ENCODE peak calls at places on chromosome 12, in five cellular contexts. T, W, N, I and F are unnamed samples.

GRCh38 chr12:65891987-65892481 is 67.8 kb downstream of the HMGA2 start:
- DNase-seq in T (peak), W (no peak), N (peak), I (peak), F (peak)

GRCh38 chr12:41919025-41919424 is 225.6 kb downstream of the GXYLT1 start:
- DNase-seq in T (no peak), W (no peak), N (no peak), I (no peak), F (no peak)

GRCh38 chr12:131381716-131382430 is 329.0 kb upstream of the SFSWAP start:
- DNase-seq in T (peak), W (no peak), N (no peak), I (no peak), F (no peak)

GRCh38 chr12:99959549-99960170 is 25.1 kb downstream of the ANKS1B start:
- DNase-seq in T (no peak), W (no peak), N (no peak), I (peak), F (no peak)

GRCh38 chr12:94898388-94898787 is 105.1 kb downstream of the NDUFA12 start:
- DNase-seq in T (no peak), W (no peak), N (no peak), I (peak), F (no peak)

GRCh38 chr12:15796493-15797141 is 7.4 kb upstream of the EPS8 start:
- DNase-seq in T (no peak), W (no peak), N (no peak), I (no peak), F (no peak)

GRCh38 chr12:38664661-38665269 is 240.6 kb downstream of the CPNE8 start:
- DNase-seq in T (no peak), W (no peak), N (no peak), I (peak), F (no peak)

GRCh38 chr12:132533584-132533958 is 43.6 kb downstream of the FBRSL1 start:
- DNase-seq in T (no peak), W (no peak), N (no peak), I (no peak), F (no peak)

GRCh38 chr12:1553987-1554982 is 40.1 kb downstream of the FBXL14 start:
- DNase-seq in T (no peak), W (peak), N (no peak), I (no peak), F (no peak)

GRCh38 chr12:69405466-69405865 is 45.9 kb downstream of the YEATS4 start:
- DNase-seq in T (peak), W (no peak), N (no peak), I (peak), F (peak)

GRCh38 chr12:124523071-124523470 is 44.3 kb downstream of the NCOR2 start:
- DNase-seq in T (no peak), W (no peak), N (no peak), I (no peak), F (no peak)

GRCh38 chr12:70829070-70829469 is 91.5 kb downstream of the PTPRR start:
- DNase-seq in T (no peak), W (no peak), N (no peak), I (no peak), F (no peak)

GRCh38 chr12:11830298-11830937 is 180.9 kb downstream of the ETV6 start:
- DNase-seq in T (no peak), W (no peak), N (no peak), I (no peak), F (no peak)

GRCh38 chr12:83361486-83361885 is 674.8 kb downstream of the TMTC2 start:
- DNase-seq in T (no peak), W (no peak), N (no peak), I (no peak), F (no peak)

GRCh38 chr12:132285991-132286681 is 43.3 kb downstream of the GALNT9 start:
- DNase-seq in T (no peak), W (no peak), N (peak), I (peak), F (peak)

DNA sequence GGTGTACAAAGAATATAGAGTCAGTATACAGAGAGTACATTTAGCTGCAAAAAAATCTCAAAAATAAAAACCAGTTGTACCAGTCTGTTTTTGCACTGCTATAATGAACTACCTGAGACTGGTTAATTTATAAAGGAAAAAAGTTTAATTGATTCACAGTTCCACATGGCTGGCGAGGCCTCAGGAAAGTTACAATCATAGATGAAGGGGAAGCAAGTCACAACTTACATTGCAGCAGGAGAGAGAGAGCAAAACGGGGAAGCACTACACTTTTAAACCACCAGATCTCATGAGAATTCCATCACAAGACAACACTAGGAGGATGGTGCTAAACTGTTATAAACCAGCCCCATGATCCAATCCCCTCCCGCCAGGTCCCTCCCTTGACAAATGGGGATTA is 185.9 kb downstream of the TMTC3 start:
- DNase-seq in T (no peak), W (no peak), N (no peak), I (no peak), F (no peak)
- TF ChIP-seq CTCF in T (no peak), W (no peak), N (no peak), I (no peak), F (no peak)

GRCh38 chr12:119835068-119835467 is 42.1 kb downstream of the CIT start:
- DNase-seq in T (no peak), W (no peak), N (no peak), I (peak), F (no peak)
- TF ChIP-seq CTCF in T (no peak), W (no peak), N (no peak), I (peak), F (no peak)

DNA sequence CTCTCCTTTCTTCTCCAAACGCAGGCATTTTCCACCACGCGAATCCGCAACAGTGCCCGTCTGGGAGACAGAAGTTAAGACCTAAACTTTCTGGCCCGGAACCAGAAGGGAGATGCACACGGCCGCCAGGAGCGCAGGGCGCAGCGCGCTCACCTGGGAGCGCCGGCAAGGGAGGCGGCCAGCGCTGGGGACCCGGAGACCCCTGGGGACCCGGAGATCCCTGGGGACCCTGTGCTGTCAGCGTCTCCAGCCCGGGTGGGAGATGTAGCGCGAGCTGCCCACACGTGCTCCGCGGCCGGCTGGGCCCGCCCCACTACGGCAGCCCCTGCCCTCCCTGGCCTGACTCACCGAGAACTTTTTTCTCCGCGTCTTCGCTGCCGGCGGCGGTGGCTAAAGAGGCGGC is 620 bp downstream of the YBX3 start:
- DNase-seq in T (peak), W (peak), N (peak), I (peak), F (peak)
- TF ChIP-seq CTCF in T (no peak), W (no peak), N (no peak), I (peak), F (peak)

DNA sequence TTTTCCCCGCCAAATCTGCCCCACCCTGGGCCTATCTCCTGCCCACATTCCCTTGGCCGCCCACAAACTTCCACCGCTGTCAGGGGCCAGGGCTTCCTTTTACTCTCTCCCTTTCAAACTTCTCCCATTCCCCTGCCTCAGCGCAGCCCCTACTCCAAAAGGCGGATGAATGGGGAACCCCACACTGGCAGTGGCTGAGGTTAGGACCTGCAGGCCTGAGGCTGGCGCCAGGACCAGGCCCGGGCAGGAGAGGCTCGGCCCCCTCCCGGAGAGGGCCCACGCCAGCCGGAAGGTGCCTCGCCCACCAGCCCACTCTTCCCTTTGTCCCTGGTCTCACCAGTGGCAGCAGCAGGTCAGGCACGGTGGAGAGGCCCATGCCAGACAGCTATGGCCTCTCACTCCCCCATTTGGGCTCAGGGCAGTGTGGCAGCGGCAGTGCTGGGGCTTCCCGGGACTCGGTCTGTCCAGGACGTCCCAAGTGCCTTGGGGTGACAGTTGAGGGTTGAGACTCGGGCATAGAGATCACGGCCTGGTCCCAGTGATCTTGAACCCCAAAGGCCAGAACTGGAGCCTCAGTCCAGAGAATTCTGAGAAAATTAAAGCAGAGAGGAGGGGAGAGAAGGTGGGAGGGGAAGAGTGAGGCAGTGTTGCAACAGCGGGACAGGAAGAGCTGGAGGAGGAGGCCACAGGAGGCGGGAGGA is at the start of gene TNFRSF1A:
- DNase-seq in T (peak), W (peak), N (peak), I (peak), F (peak)
- TF ChIP-seq CTCF in T (no peak), W (no peak), N (no peak), I (no peak), F (no peak)

DNA sequence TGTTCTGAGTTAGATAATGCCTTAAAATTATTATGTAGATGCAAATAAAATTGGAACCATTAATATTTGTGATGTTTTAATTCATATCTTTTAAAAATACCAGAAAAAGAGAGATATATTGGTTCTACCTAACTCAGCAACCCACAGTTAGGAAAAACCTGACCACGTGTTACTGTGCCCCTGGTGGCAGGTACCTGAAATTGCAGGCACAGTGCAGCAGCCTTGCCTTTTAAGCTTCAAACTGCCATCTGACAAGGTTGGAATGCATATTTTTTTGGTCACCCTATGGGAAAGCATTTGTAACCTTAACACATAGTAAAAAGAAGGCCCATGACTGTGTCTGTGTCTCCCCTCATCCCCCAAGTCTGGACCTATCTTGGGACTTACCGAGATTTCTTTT is 109.4 kb upstream of the NOS1 start:
- DNase-seq in T (no peak), W (no peak), N (no peak), I (no peak), F (no peak)
- TF ChIP-seq CTCF in T (no peak), W (peak), N (no peak), I (no peak), F (no peak)

DNA sequence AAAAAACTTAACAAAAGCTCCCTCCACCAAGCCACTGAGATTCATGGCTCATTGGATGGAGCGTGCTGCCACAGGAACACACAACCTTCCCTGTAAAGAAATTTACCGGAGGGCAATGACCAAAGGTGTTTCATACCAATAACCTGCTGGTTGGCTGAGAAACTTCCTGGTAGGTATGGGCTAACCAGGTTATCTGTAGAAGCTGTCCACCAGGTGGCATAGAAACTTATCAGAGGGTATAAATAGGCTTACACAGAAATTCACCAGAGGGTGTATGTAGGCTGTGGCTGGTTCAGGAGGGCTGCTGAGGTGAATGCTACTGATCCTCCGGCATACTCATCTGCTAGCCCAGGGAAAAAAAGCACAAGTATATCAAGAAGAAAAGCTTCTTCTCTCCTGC is 27.1 kb upstream of the MTERF2 start:
- DNase-seq in T (no peak), W (no peak), N (no peak), I (no peak), F (no peak)
- TF ChIP-seq CTCF in T (no peak), W (no peak), N (no peak), I (peak), F (no peak)

GRCh38 chr12:119990382-119990874 is 1.4 kb downstream of the BICDL1 start:
- DNase-seq in T (no peak), W (peak), N (no peak), I (no peak), F (no peak)

GRCh38 chr12:119992129-119992705 is 3.2 kb downstream of the BICDL1 start:
- DNase-seq in T (no peak), W (no peak), N (no peak), I (no peak), F (no peak)

GRCh38 chr12:119989619-119990381 is 764 bp downstream of the BICDL1 start:
- DNase-seq in T (peak), W (peak), N (peak), I (peak), F (peak)

GRCh38 chr12:119988788-119989618 is at the start of gene BICDL1:
- DNase-seq in T (no peak), W (peak), N (peak), I (peak), F (peak)

GRCh38 chr12:119988440-119988787 is 622 bp upstream of the BICDL1 start:
- DNase-seq in T (no peak), W (no peak), N (no peak), I (peak), F (no peak)
- TF ChIP-seq CTCF in T (no peak), W (no peak), N (no peak), I (peak), F (no peak)

DNA sequence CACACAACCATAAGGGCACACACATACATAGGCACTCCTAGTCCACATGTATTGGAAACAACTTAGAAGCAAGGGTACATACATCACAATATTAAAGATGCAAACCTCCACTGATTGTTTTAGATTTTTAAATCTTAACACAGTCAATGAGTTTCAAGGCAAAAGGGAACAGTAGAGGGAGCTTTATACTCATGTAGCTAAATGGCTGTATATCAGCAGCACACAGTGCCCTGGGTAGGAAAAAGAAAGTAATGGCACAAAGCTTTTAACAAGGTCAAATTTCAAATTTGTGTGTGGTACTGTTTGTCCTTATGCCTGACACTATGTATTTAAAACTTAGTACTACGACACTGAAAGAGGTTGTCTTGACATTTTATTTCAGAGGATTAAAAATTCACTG is 262.0 kb downstream of the MED13L start:
- DNase-seq in T (no peak), W (peak), N (no peak), I (peak), F (no peak)
- TF ChIP-seq CTCF in T (peak), W (peak), N (peak), I (peak), F (peak)